ENCODE peak calls at places on chromosomes 16 and 17, in seven cellular contexts. One of them, this sample, is unnamed.
A peak's percentile ranks its signal among the peaks of the same experiment; 100 is the strongest.

GRCh38 chr16:85539629-85540291 is 73.4 kb upstream of the GSE1 start:
- DNase-seq in fibroblast of mammary gland: no peak
- DNase-seq in GM12865: no peak
- DNase-seq in brain microvascular endothelial cell: no peak
- DNase-seq in lung: no peak
- DNase-seq in CD4-positive, alpha-beta memory T cell: no peak
- DNase-seq in fibroblast of lung: no peak
- DNase-seq in this sample: no peak

GRCh38 chr17:376936-377863 is 24.6 kb upstream of the RPH3AL start:
- DNase-seq in fibroblast of mammary gland: peak; percentile 15
- DNase-seq in GM12865: no peak
- DNase-seq in brain microvascular endothelial cell: no peak
- DNase-seq in lung: no peak
- DNase-seq in CD4-positive, alpha-beta memory T cell: no peak
- DNase-seq in fibroblast of lung: no peak
- DNase-seq in this sample: no peak

GRCh38 chr17:50283714-50284432 is 9.6 kb downstream of the TMEM92 start:
- DNase-seq in fibroblast of mammary gland: no peak
- DNase-seq in GM12865: no peak
- DNase-seq in brain microvascular endothelial cell: no peak
- DNase-seq in lung: no peak
- DNase-seq in CD4-positive, alpha-beta memory T cell: no peak
- DNase-seq in fibroblast of lung: no peak
- DNase-seq in this sample: no peak

GRCh38 chr16:19872179-19872863 is 12.3 kb downstream of the GPRC5B start:
- DNase-seq in fibroblast of mammary gland: no peak
- DNase-seq in GM12865: no peak
- DNase-seq in brain microvascular endothelial cell: no peak
- DNase-seq in lung: no peak
- DNase-seq in CD4-positive, alpha-beta memory T cell: no peak
- DNase-seq in fibroblast of lung: no peak
- DNase-seq in this sample: no peak

GRCh38 chr17:74192950-74193781 is 10.3 kb upstream of the RPL38 start:
- DNase-seq in fibroblast of mammary gland: peak; percentile 70
- DNase-seq in GM12865: no peak
- DNase-seq in brain microvascular endothelial cell: no peak
- DNase-seq in lung: no peak
- DNase-seq in CD4-positive, alpha-beta memory T cell: no peak
- DNase-seq in fibroblast of lung: peak; percentile 71
- DNase-seq in this sample: peak; percentile 57

GRCh38 chr17:61250335-61250890 is 149.2 kb upstream of the TBX2 start:
- DNase-seq in fibroblast of mammary gland: peak; percentile 72
- DNase-seq in GM12865: no peak
- DNase-seq in brain microvascular endothelial cell: peak; percentile 75
- DNase-seq in lung: no peak
- DNase-seq in CD4-positive, alpha-beta memory T cell: no peak
- DNase-seq in fibroblast of lung: peak; percentile 71
- DNase-seq in this sample: no peak

GRCh38 chr17:60804831-60805230 is 127.2 kb downstream of the BCAS3 start:
- DNase-seq in fibroblast of mammary gland: no peak
- DNase-seq in GM12865: no peak
- DNase-seq in brain microvascular endothelial cell: no peak
- DNase-seq in lung: no peak
- DNase-seq in CD4-positive, alpha-beta memory T cell: no peak
- DNase-seq in fibroblast of lung: no peak
- DNase-seq in this sample: no peak

GRCh38 chr16:4414187-4414909 is 2.0 kb downstream of the CORO7 start:
- DNase-seq in fibroblast of mammary gland: no peak
- DNase-seq in GM12865: peak; percentile 98
- DNase-seq in brain microvascular endothelial cell: no peak
- DNase-seq in lung: no peak
- DNase-seq in CD4-positive, alpha-beta memory T cell: peak; percentile 97
- DNase-seq in fibroblast of lung: no peak
- DNase-seq in this sample: no peak

GRCh38 chr16:81275064-81275532 is 36.6 kb downstream of the BCO1 start:
- DNase-seq in fibroblast of mammary gland: no peak
- DNase-seq in GM12865: no peak
- DNase-seq in brain microvascular endothelial cell: no peak
- DNase-seq in lung: no peak
- DNase-seq in CD4-positive, alpha-beta memory T cell: no peak
- DNase-seq in fibroblast of lung: no peak
- DNase-seq in this sample: no peak

GRCh38 chr17:19298561-19299213 is 61.5 kb downstream of the EPN2 start:
- DNase-seq in fibroblast of mammary gland: no peak
- DNase-seq in GM12865: no peak
- DNase-seq in brain microvascular endothelial cell: no peak
- DNase-seq in lung: no peak
- DNase-seq in CD4-positive, alpha-beta memory T cell: no peak
- DNase-seq in fibroblast of lung: no peak
- DNase-seq in this sample: no peak

GRCh38 chr17:74361613-74362391 is at the start of gene BTBD17:
- DNase-seq in fibroblast of mammary gland: no peak
- DNase-seq in GM12865: peak; percentile 29
- DNase-seq in brain microvascular endothelial cell: no peak
- DNase-seq in lung: peak; percentile 40
- DNase-seq in CD4-positive, alpha-beta memory T cell: no peak
- DNase-seq in fibroblast of lung: peak; percentile 6
- DNase-seq in this sample: peak; percentile 19

GRCh38 chr17:63550816-63551639 is 751 bp downstream of the DCAF7 start:
- DNase-seq in fibroblast of mammary gland: peak; percentile 31
- DNase-seq in GM12865: peak; percentile 34
- DNase-seq in brain microvascular endothelial cell: peak; percentile 42
- DNase-seq in lung: no peak
- DNase-seq in CD4-positive, alpha-beta memory T cell: no peak
- DNase-seq in fibroblast of lung: peak; percentile 20
- DNase-seq in this sample: no peak

GRCh38 chr16:51524555-51525373 is 373.7 kb upstream of the SALL1 start:
- DNase-seq in fibroblast of mammary gland: peak; percentile 88
- DNase-seq in GM12865: no peak
- DNase-seq in brain microvascular endothelial cell: peak; percentile 4
- DNase-seq in lung: no peak
- DNase-seq in CD4-positive, alpha-beta memory T cell: no peak
- DNase-seq in fibroblast of lung: peak; percentile 79
- DNase-seq in this sample: no peak

GRCh38 chr17:836154-836553 is 54.0 kb downstream of the MRM3 start:
- DNase-seq in fibroblast of mammary gland: peak; percentile 96
- DNase-seq in GM12865: no peak
- DNase-seq in brain microvascular endothelial cell: no peak
- DNase-seq in lung: no peak
- DNase-seq in CD4-positive, alpha-beta memory T cell: no peak
- DNase-seq in fibroblast of lung: peak; percentile 34
- DNase-seq in this sample: no peak

GRCh38 chr17:82241183-82241925 is 12.5 kb downstream of the SLC16A3 start:
- DNase-seq in fibroblast of mammary gland: peak; percentile 71
- DNase-seq in GM12865: no peak
- DNase-seq in brain microvascular endothelial cell: no peak
- DNase-seq in lung: peak; percentile 80
- DNase-seq in CD4-positive, alpha-beta memory T cell: peak; percentile 63
- DNase-seq in fibroblast of lung: peak; percentile 67
- DNase-seq in this sample: peak; percentile 66

GRCh38 chr16:15988268-15989013 is 39.0 kb downstream of the ABCC1 start:
- DNase-seq in fibroblast of mammary gland: no peak
- DNase-seq in GM12865: no peak
- DNase-seq in brain microvascular endothelial cell: peak; percentile 43
- DNase-seq in lung: no peak
- DNase-seq in CD4-positive, alpha-beta memory T cell: no peak
- DNase-seq in fibroblast of lung: peak; percentile 46
- DNase-seq in this sample: no peak

GRCh38 chr16:22141746-22142145 is 20.6 kb upstream of the SDR42E2 start:
- DNase-seq in fibroblast of mammary gland: peak; percentile 47
- DNase-seq in GM12865: peak; percentile 15
- DNase-seq in brain microvascular endothelial cell: peak; percentile 31
- DNase-seq in lung: no peak
- DNase-seq in CD4-positive, alpha-beta memory T cell: no peak
- DNase-seq in fibroblast of lung: no peak
- DNase-seq in this sample: no peak

GRCh38 chr16:84284168-84284722 is 10.4 kb upstream of the WFDC1 start:
- DNase-seq in fibroblast of mammary gland: peak; percentile 60
- DNase-seq in GM12865: no peak
- DNase-seq in brain microvascular endothelial cell: no peak
- DNase-seq in lung: peak; percentile 36
- DNase-seq in CD4-positive, alpha-beta memory T cell: no peak
- DNase-seq in fibroblast of lung: peak; percentile 77
- DNase-seq in this sample: no peak

GRCh38 chr16:85265161-85265784 is 153.0 kb upstream of the CIBAR2 start:
- DNase-seq in fibroblast of mammary gland: no peak
- DNase-seq in GM12865: no peak
- DNase-seq in brain microvascular endothelial cell: no peak
- DNase-seq in lung: no peak
- DNase-seq in CD4-positive, alpha-beta memory T cell: no peak
- DNase-seq in fibroblast of lung: no peak
- DNase-seq in this sample: no peak

GRCh38 chr17:82445542-82445941 is 5.0 kb downstream of the CYBC1 start:
- DNase-seq in fibroblast of mammary gland: no peak
- DNase-seq in GM12865: no peak
- DNase-seq in brain microvascular endothelial cell: no peak
- DNase-seq in lung: no peak
- DNase-seq in CD4-positive, alpha-beta memory T cell: no peak
- DNase-seq in fibroblast of lung: no peak
- DNase-seq in this sample: no peak

GRCh38 chr17:82112181-82112865 is 14.3 kb upstream of the FASN start:
- DNase-seq in fibroblast of mammary gland: no peak
- DNase-seq in GM12865: no peak
- DNase-seq in brain microvascular endothelial cell: no peak
- DNase-seq in lung: no peak
- DNase-seq in CD4-positive, alpha-beta memory T cell: no peak
- DNase-seq in fibroblast of lung: no peak
- DNase-seq in this sample: no peak

GRCh38 chr17:68035131-68035522 is 408 bp upstream of the KPNA2 start:
- DNase-seq in fibroblast of mammary gland: no peak
- DNase-seq in GM12865: no peak
- DNase-seq in brain microvascular endothelial cell: peak; percentile 91
- DNase-seq in lung: peak; percentile 93
- DNase-seq in CD4-positive, alpha-beta memory T cell: peak; percentile 88
- DNase-seq in fibroblast of lung: no peak
- DNase-seq in this sample: peak; percentile 91

GRCh38 chr17:82667668-82668000 is 19.4 kb upstream of the WDR45B start:
- DNase-seq in fibroblast of mammary gland: no peak
- DNase-seq in GM12865: no peak
- DNase-seq in brain microvascular endothelial cell: no peak
- DNase-seq in lung: no peak
- DNase-seq in CD4-positive, alpha-beta memory T cell: no peak
- DNase-seq in fibroblast of lung: no peak
- DNase-seq in this sample: no peak

GRCh38 chr17:71392715-71393567 is 727.9 kb upstream of the SOX9 start:
- DNase-seq in fibroblast of mammary gland: peak; percentile 73
- DNase-seq in GM12865: no peak
- DNase-seq in brain microvascular endothelial cell: no peak
- DNase-seq in lung: no peak
- DNase-seq in CD4-positive, alpha-beta memory T cell: no peak
- DNase-seq in fibroblast of lung: peak; percentile 60
- DNase-seq in this sample: no peak

GRCh38 chr16:50802000-50802399 is 60.1 kb downstream of the CYLD start:
- DNase-seq in fibroblast of mammary gland: peak; percentile 49
- DNase-seq in GM12865: no peak
- DNase-seq in brain microvascular endothelial cell: peak; percentile 73
- DNase-seq in lung: no peak
- DNase-seq in CD4-positive, alpha-beta memory T cell: no peak
- DNase-seq in fibroblast of lung: peak; percentile 83
- DNase-seq in this sample: no peak

GRCh38 chr16:11052080-11052808 is 107.9 kb downstream of the CLEC16A start:
- DNase-seq in fibroblast of mammary gland: no peak
- DNase-seq in GM12865: peak; percentile 92
- DNase-seq in brain microvascular endothelial cell: no peak
- DNase-seq in lung: no peak
- DNase-seq in CD4-positive, alpha-beta memory T cell: peak; percentile 47
- DNase-seq in fibroblast of lung: peak; percentile 18
- DNase-seq in this sample: no peak

GRCh38 chr17:36932383-36933173 is 4.7 kb upstream of the LHX1 start:
- DNase-seq in fibroblast of mammary gland: no peak
- DNase-seq in GM12865: no peak
- DNase-seq in brain microvascular endothelial cell: no peak
- DNase-seq in lung: no peak
- DNase-seq in CD4-positive, alpha-beta memory T cell: no peak
- DNase-seq in fibroblast of lung: no peak
- DNase-seq in this sample: no peak

GRCh38 chr16:83912152-83912948 is 13.4 kb downstream of the MLYCD start:
- DNase-seq in fibroblast of mammary gland: no peak
- DNase-seq in GM12865: no peak
- DNase-seq in brain microvascular endothelial cell: no peak
- DNase-seq in lung: no peak
- DNase-seq in CD4-positive, alpha-beta memory T cell: no peak
- DNase-seq in fibroblast of lung: peak; percentile 34
- DNase-seq in this sample: no peak

GRCh38 chr16:68197250-68197649 is 38.7 kb downstream of the ESRP2 start:
- DNase-seq in fibroblast of mammary gland: peak; percentile 18
- DNase-seq in GM12865: no peak
- DNase-seq in brain microvascular endothelial cell: peak; percentile 45
- DNase-seq in lung: no peak
- DNase-seq in CD4-positive, alpha-beta memory T cell: no peak
- DNase-seq in fibroblast of lung: no peak
- DNase-seq in this sample: no peak

GRCh38 chr17:40500190-40500589 is 1.2 kb downstream of the TNS4 start:
- DNase-seq in fibroblast of mammary gland: no peak
- DNase-seq in GM12865: no peak
- DNase-seq in brain microvascular endothelial cell: no peak
- DNase-seq in lung: no peak
- DNase-seq in CD4-positive, alpha-beta memory T cell: no peak
- DNase-seq in fibroblast of lung: no peak
- DNase-seq in this sample: no peak
- H3K4me3 ChIP-seq in fibroblast of mammary gland: no peak overlapping the region
- H3K4me3 ChIP-seq in GM12865: no peak overlapping the region
- H3K4me3 ChIP-seq in brain microvascular endothelial cell: no peak overlapping the region
- H3K4me3 ChIP-seq in lung: no peak overlapping the region
- H3K4me3 ChIP-seq in CD4-positive, alpha-beta memory T cell: no peak overlapping the region
- H3K4me3 ChIP-seq in fibroblast of lung: no peak overlapping the region
- H3K4me3 ChIP-seq in this sample: peak overlapping the region; percentile 29

GRCh38 chr16:57093845-57094564 is 1.6 kb downstream of the CPNE2 start:
- DNase-seq in fibroblast of mammary gland: no peak
- DNase-seq in GM12865: no peak
- DNase-seq in brain microvascular endothelial cell: no peak
- DNase-seq in lung: no peak
- DNase-seq in CD4-positive, alpha-beta memory T cell: no peak
- DNase-seq in fibroblast of lung: no peak
- DNase-seq in this sample: no peak
- H3K4me3 ChIP-seq in fibroblast of mammary gland: no peak overlapping the region
- H3K4me3 ChIP-seq in GM12865: no peak overlapping the region
- H3K4me3 ChIP-seq in brain microvascular endothelial cell: peak overlapping the region; percentile 5
- H3K4me3 ChIP-seq in lung: peak overlapping the region; percentile 79
- H3K4me3 ChIP-seq in CD4-positive, alpha-beta memory T cell: no peak overlapping the region
- H3K4me3 ChIP-seq in fibroblast of lung: no peak overlapping the region
- H3K4me3 ChIP-seq in this sample: peak overlapping the region; percentile 87

GRCh38 chr16:89202422-89203215 is 2.3 kb upstream of the SLC22A31 start:
- DNase-seq in fibroblast of mammary gland: no peak
- DNase-seq in GM12865: no peak
- DNase-seq in brain microvascular endothelial cell: no peak
- DNase-seq in lung: no peak
- DNase-seq in CD4-positive, alpha-beta memory T cell: no peak
- DNase-seq in fibroblast of lung: no peak
- DNase-seq in this sample: no peak
- H3K4me3 ChIP-seq in fibroblast of mammary gland: no peak overlapping the region
- H3K4me3 ChIP-seq in GM12865: no peak overlapping the region
- H3K4me3 ChIP-seq in brain microvascular endothelial cell: no peak overlapping the region
- H3K4me3 ChIP-seq in lung: no peak overlapping the region
- H3K4me3 ChIP-seq in CD4-positive, alpha-beta memory T cell: no peak overlapping the region
- H3K4me3 ChIP-seq in fibroblast of lung: no peak overlapping the region
- H3K4me3 ChIP-seq in this sample: peak overlapping the region; percentile 44

GRCh38 chr17:5035356-5035755 is at the start of gene SLC52A1:
- DNase-seq in fibroblast of mammary gland: no peak
- DNase-seq in GM12865: no peak
- DNase-seq in brain microvascular endothelial cell: no peak
- DNase-seq in lung: no peak
- DNase-seq in CD4-positive, alpha-beta memory T cell: no peak
- DNase-seq in fibroblast of lung: no peak
- DNase-seq in this sample: peak; percentile 32
- H3K4me3 ChIP-seq in fibroblast of mammary gland: peak within 1 kb of the TSS; percentile 1
- H3K4me3 ChIP-seq in GM12865: no peak within 1 kb of the TSS
- H3K4me3 ChIP-seq in brain microvascular endothelial cell: no peak within 1 kb of the TSS
- H3K4me3 ChIP-seq in lung: no peak within 1 kb of the TSS
- H3K4me3 ChIP-seq in CD4-positive, alpha-beta memory T cell: no peak within 1 kb of the TSS
- H3K4me3 ChIP-seq in fibroblast of lung: no peak within 1 kb of the TSS
- H3K4me3 ChIP-seq in this sample: peak within 1 kb of the TSS; percentile 25